ENCODE peak calls at places on chromosomes 13 and 19, in six cellular contexts. L is tibial artery, K is endothelial cell, Q is tibial nerve, O is neural crest cell, T is esophagus squamous epithelium. X is an unnamed sample.

GRCh38 chr19:20423381-20424207 is 142.0 kb downstream of the ZNF737 start:
- DNase-seq in T (no peak), L (peak), O (peak), K (peak), Q (peak), X (no peak)

GRCh38 chr19:55383789-55384575 is at the start of gene TMEM238:
- DNase-seq in O (no peak), L (no peak), Q (no peak), K (peak), T (no peak), X (no peak)

GRCh38 chr19:55118401-55118991 is 1.1 kb upstream of the PPP1R12C start:
- DNase-seq in O (peak), L (peak), Q (peak), T (no peak), K (peak), X (no peak)

GRCh38 chr19:13102666-13103584 is at the start of gene LYL1:
- DNase-seq in L (peak), K (peak), Q (peak), O (no peak), T (no peak), X (peak)

GRCh38 chr13:78732445-78733017 is 73.6 kb upstream of the OBI1 start:
- DNase-seq in L (no peak), K (no peak), T (no peak), Q (no peak), O (no peak), X (no peak)

GRCh38 chr19:53906211-53907192 is 2.6 kb upstream of the CACNG7 start:
- DNase-seq in K (peak), O (peak), L (no peak), T (no peak), Q (peak), X (no peak)

GRCh38 chr13:98484289-98485219 is 92.4 kb downstream of the STK24 start:
- DNase-seq in L (peak), T (no peak), Q (peak), O (peak), K (peak), X (peak)

GRCh38 chr19:1855040-1855827 is 7.0 kb upstream of the REXO1 start:
- DNase-seq in L (peak), T (peak), Q (peak), K (peak), O (peak), X (peak)

GRCh38 chr13:93226623-93227279 is at the start of gene GPC6:
- DNase-seq in T (no peak), Q (peak), K (peak), O (peak), L (no peak), X (no peak)

GRCh38 chr13:106274551-106275208 is 260.8 kb downstream of the EFNB2 start:
- DNase-seq in K (no peak), L (no peak), Q (no peak), O (no peak), T (no peak), X (no peak)

GRCh38 chr13:41645313-41645712 is 188.0 kb downstream of the RGCC start:
- DNase-seq in O (no peak), L (peak), T (no peak), K (no peak), Q (peak), X (no peak)

GRCh38 chr13:36850790-36851438 is 31.9 kb downstream of the RFXAP start:
- DNase-seq in Q (no peak), K (peak), L (no peak), T (no peak), O (no peak), X (no peak)

GRCh38 chr13:31159306-31159705 is 2.4 kb downstream of the HSPH1 start:
- DNase-seq in L (no peak), K (no peak), Q (no peak), T (no peak), O (no peak), X (no peak)

GRCh38 chr13:85601526-85601925 is 197.7 kb downstream of the SLITRK6 start:
- DNase-seq in Q (no peak), T (no peak), L (no peak), K (no peak), O (no peak), X (no peak)

GRCh38 chr19:14516746-14517438 is 1.3 kb downstream of the DNAJB1 start:
- DNase-seq in Q (no peak), L (no peak), O (no peak), K (no peak), T (no peak), X (no peak)

GRCh38 chr19:646798-647565 is 7.3 kb downstream of the FGF22 start:
- DNase-seq in Q (no peak), T (no peak), O (no peak), K (no peak), L (no peak), X (no peak)

GRCh38 chr19:44809856-44810554 is 1.1 kb downstream of the BCAM start:
- DNase-seq in L (peak), Q (no peak), O (no peak), T (no peak), K (no peak), X (no peak)

GRCh38 chr19:17475541-17476115 is 5.3 kb downstream of the SLC27A1 start:
- DNase-seq in L (peak), T (no peak), K (no peak), Q (peak), O (peak), X (no peak)

GRCh38 chr13:101982903-101983302 is 418.9 kb downstream of the FGF14 start:
- DNase-seq in Q (no peak), K (no peak), O (no peak), L (no peak), T (no peak), X (no peak)

GRCh38 chr19:16509141-16510061 is 13.2 kb downstream of the C19orf44 start:
- DNase-seq in K (no peak), O (no peak), L (peak), Q (peak), T (no peak), X (no peak)

GRCh38 chr19:35195822-35196221 is 32.7 kb downstream of the FAM187B start:
- DNase-seq in L (no peak), Q (no peak), O (no peak), K (no peak), T (no peak), X (peak)

GRCh38 chr19:52991484-52991883 is 22.2 kb upstream of the ERVV-1 start:
- DNase-seq in L (no peak), K (no peak), T (no peak), Q (no peak), O (no peak), X (no peak)

GRCh38 chr19:16327911-16328823 is 3.5 kb downstream of the KLF2 start:
- DNase-seq in K (no peak), Q (peak), L (peak), T (no peak), O (no peak), X (no peak)

GRCh38 chr13:100525453-100526298 is 62.9 kb downstream of the GGACT start:
- DNase-seq in O (no peak), T (no peak), Q (no peak), K (no peak), L (no peak), X (no peak)

GRCh38 chr13:110216403-110217041 is 90.4 kb downstream of the COL4A1 start:
- DNase-seq in K (no peak), L (no peak), O (no peak), T (no peak), Q (no peak), X (no peak)

GRCh38 chr13:60326273-60326672 is 70.7 kb upstream of the TDRD3 start:
- DNase-seq in T (no peak), Q (no peak), K (no peak), O (no peak), L (no peak), X (no peak)

GRCh38 chr19:52535831-52536800 is 8.6 kb downstream of the ZNF808 start:
- DNase-seq in O (peak), Q (peak), T (peak), L (peak), K (peak), X (peak)

GRCh38 chr13:42883771-42884170 is 102.4 kb downstream of the FAM216B start:
- DNase-seq in K (no peak), O (no peak), Q (no peak), L (no peak), T (no peak), X (no peak)

GRCh38 chr13:59266478-59267063 is 897.2 kb downstream of the DIAPH3 start:
- DNase-seq in Q (no peak), K (no peak), O (no peak), L (no peak), T (no peak), X (no peak)

GRCh38 chr19:5615756-5616327 is 6.7 kb downstream of the SAFB2 start:
- DNase-seq in O (no peak), K (no peak), L (no peak), Q (no peak), T (no peak), X (no peak)

GRCh38 chr13:111575719-111576118 is 255.3 kb downstream of the TEX29 start:
- DNase-seq in O (no peak), T (no peak), K (no peak), L (no peak), Q (no peak), X (no peak)

GRCh38 chr19:5113101-5113557 is 144.2 kb downstream of the KDM4B start:
- DNase-seq in K (no peak), T (no peak), L (no peak), O (no peak), Q (no peak), X (no peak)

GRCh38 chr13:21799671-21800070 is 128.8 kb downstream of the FGF9 start:
- DNase-seq in K (no peak), L (no peak), Q (no peak), O (no peak), T (no peak), X (no peak)

GRCh38 chr13:75798353-75799245 is 162.5 kb downstream of the LMO7 start:
- DNase-seq in Q (no peak), K (no peak), L (no peak), O (no peak), T (no peak), X (no peak)

DNA sequence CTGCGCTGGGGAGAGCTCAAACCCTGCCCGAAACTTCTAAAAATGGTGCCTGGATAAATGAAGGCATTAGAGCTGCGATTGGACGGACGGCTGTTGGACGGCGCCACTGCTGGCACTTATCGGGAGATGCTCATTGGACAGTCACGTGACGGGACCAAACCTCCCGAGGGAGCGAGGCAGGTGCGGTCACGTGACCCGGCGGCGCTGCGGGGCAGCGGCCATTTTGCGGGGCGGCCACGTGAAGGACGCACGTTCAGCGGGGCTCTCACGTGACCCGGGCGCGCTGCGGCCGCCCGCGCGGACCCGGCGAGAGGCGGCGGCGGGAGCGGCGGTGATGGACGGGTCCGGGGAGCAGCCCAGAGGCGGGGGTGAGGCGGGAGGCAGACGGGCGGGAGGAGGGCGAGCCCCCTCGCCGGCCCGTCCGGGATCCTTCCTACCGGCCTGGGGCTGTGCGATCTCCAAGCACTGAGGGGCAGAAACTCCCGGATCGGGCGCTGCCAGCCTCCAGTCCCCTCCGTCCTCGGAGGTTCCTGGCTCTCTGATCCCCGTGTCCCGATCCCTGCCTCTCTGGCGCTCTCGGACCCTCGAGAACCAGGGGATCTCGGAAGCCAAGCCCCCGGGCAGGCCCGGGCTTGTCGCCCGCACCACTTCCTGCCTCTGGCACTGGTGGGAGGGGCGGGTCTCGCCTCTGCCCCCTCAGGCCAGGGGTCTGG is at the start of gene BAX:
- DNase-seq in L (peak), Q (peak), K (peak), O (peak), T (peak), X (peak)
- TF ChIP-seq CTCF in L (peak), Q (no peak), K (no peak), O (no peak), T (no peak), X (no peak)

GRCh38 chr13:96491103-96491502 is 401.2 kb downstream of the HS6ST3 start:
- DNase-seq in Q (no peak), T (no peak), K (no peak), O (no peak), L (no peak), X (no peak)
- TF ChIP-seq CTCF in Q (no peak), T (no peak), K (no peak), O (no peak), L (no peak), X (no peak)

DNA sequence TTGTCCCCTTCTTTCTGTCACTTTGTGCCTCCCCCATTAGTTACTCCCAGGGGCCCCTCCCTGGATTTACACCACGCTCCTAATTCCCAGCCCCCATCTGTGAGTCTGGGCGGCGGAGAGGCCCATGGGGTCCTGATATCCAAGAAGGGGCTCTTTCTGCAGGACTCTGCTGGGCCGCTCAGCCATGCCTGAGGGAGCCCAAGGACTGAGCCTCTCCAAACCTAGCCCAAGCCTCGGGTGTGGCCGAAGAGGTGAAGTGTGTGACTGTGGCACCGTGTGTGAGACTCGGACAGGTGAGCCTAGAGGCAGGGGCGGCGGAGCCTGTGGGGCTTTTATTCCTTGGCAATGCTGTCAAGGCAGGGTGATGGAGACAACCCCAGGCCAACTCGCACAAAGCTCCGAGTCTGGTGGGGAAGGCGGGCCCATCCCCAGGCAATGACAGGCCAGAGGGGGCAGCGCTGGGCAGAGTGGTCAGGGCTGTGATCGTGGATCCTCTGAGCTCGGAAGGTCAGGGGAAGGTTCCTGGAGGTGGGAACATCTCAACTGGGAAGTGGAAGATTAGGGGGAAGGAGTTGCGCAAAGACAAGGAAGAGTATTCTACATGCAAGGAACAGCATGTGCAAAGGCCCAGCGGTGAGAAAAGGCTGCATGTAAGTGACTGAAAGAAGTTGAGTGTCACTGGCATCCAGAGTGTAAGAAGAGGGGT is 1.6 kb downstream of the PLEKHG2 start:
- DNase-seq in L (peak), T (no peak), K (peak), Q (no peak), O (no peak), X (no peak)
- TF ChIP-seq CTCF in L (no peak), T (no peak), K (peak), Q (no peak), O (no peak), X (no peak)

GRCh38 chr19:11383706-11384048 is 437 bp downstream of the EPOR start:
- DNase-seq in Q (no peak), L (no peak), K (no peak), O (no peak), T (no peak), X (no peak)

GRCh38 chr19:11380653-11381534 is 3.2 kb downstream of the EPOR start:
- DNase-seq in L (peak), O (peak), K (peak), Q (peak), T (peak), X (peak)

GRCh38 chr19:11382898-11383705 is 1.0 kb downstream of the EPOR start:
- DNase-seq in O (peak), L (peak), T (no peak), Q (peak), K (peak), X (peak)

GRCh38 chr19:11379857-11380350 is 4.2 kb downstream of the EPOR start:
- DNase-seq in K (no peak), O (no peak), L (no peak), Q (no peak), T (no peak), X (no peak)

GRCh38 chr19:11381535-11382369 is 2.4 kb downstream of the EPOR start:
- DNase-seq in Q (peak), L (no peak), K (peak), T (peak), O (peak), X (peak)
- TF ChIP-seq CTCF in Q (no peak), L (no peak), K (no peak), T (no peak), O (peak), X (no peak)

GRCh38 chr19:56837004-56837403 is 3.5 kb downstream of the PEG3 start:
- DNase-seq in Q (no peak), K (no peak), L (no peak), O (no peak), T (no peak), X (no peak)

GRCh38 chr19:56838680-56838929 is 1.9 kb downstream of the PEG3 start:
- DNase-seq in L (no peak), O (no peak), T (no peak), K (no peak), Q (no peak), X (no peak)

GRCh38 chr19:56838930-56839664 is 1.4 kb downstream of the PEG3 start:
- DNase-seq in O (no peak), Q (peak), T (peak), L (peak), K (no peak), X (no peak)

GRCh38 chr19:56837492-56837891 is 3.0 kb downstream of the PEG3 start:
- DNase-seq in Q (peak), O (no peak), T (no peak), K (no peak), L (peak), X (no peak)

GRCh38 chr19:56837892-56838679 is 2.4 kb downstream of the PEG3 start:
- DNase-seq in L (peak), K (no peak), T (no peak), O (no peak), Q (peak), X (no peak)
- TF ChIP-seq CTCF in L (peak), K (no peak), T (no peak), O (no peak), Q (peak), X (no peak)

GRCh38 chr13:26706381-26706780 is 54.2 kb downstream of the GPR12 start:
- DNase-seq in Q (no peak), K (peak), L (no peak), O (no peak), T (no peak), X (peak)
- TF ChIP-seq CTCF in Q (no peak), K (no peak), L (no peak), O (no peak), T (no peak), X (no peak)

DNA sequence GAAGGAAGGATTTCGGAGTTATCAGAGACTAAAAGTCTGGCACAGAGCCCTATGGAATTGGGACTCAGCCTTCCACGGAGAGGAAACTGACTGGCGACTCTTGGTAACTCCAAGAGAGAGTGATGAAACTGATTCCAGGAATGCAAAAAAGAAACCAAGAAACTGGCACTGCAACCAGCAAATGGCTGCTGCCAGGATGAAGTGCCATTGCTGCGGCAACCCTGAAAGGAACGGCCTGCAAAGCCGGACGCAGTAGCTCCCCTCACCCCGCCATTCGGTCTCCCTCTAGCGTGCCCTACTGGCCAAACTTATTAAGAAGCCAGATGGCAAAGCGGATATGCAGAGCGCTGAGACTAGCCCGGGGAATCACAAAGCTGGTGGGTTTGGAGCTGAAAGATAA is 236.0 kb downstream of the PCDH9 start:
- DNase-seq in K (peak), O (peak), T (no peak), Q (peak), L (peak), X (peak)
- TF ChIP-seq CTCF in K (peak), O (peak), T (no peak), Q (peak), L (peak), X (peak)

GRCh38 chr19:7294571-7295212 is 478 bp upstream of the INSR start:
- DNase-seq in T (no peak), L (peak), O (peak), K (peak), Q (peak), X (peak)
- TF ChIP-seq CTCF in T (no peak), L (peak), O (peak), K (no peak), Q (peak), X (peak)

GRCh38 chr13:28685114-28685513 is 26.2 kb downstream of the POMP start:
- DNase-seq in Q (no peak), O (no peak), L (no peak), T (no peak), K (no peak), X (no peak)

GRCh38 chr13:28680541-28680940 is 21.6 kb downstream of the POMP start:
- DNase-seq in K (no peak), L (no peak), T (no peak), O (no peak), Q (no peak), X (no peak)

GRCh38 chr13:28684257-28684656 is 25.3 kb downstream of the POMP start:
- DNase-seq in K (no peak), T (no peak), L (no peak), O (no peak), Q (no peak), X (no peak)

GRCh38 chr13:28678809-28679208 is 19.9 kb downstream of the POMP start:
- DNase-seq in O (no peak), T (no peak), K (no peak), Q (no peak), L (no peak), X (no peak)

DNA sequence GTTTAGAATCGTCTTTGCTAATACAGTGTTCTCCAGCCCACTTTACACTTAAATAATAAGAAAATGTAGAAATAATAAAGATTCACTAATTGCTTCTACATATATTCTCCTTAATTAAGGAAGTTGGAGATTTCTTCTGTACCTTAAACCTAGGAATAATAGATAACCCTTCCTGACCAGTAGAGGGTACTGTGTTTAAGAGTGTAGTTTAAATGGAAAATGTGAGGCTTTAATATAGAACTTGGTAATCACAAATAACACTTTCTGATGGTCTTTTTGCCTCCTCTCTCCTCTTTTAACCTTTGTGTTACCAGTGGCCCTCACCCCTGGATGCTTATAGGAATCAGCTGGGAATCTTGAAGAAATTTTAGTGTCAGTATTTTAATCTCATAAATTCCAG is 20.7 kb downstream of the POMP start:
- DNase-seq in L (no peak), K (no peak), O (no peak), Q (no peak), T (no peak), X (no peak)
- TF ChIP-seq CTCF in L (peak), K (peak), O (peak), Q (peak), T (no peak), X (peak)

X was measured in osteocyte.